ENCODE peak calls at places on chromosomes 2 and 18, in four cellular contexts. R is activated T-helper 1 cell treated with anti-CD3 and anti-CD28 coated beads, Interleukin-12 subunit alpha, Interleukin-12 subunit beta, Interleukin-2, Interleukin-4 antibody, amounts not matched to agents 30 ng/mL and 10 ng/mL and 1 ng/mL, durations not matched to agents 14 hours and 24 hours and 36 hours; G is fibroblast of mammary gland; I is stimulated activated CD4-positive, alpha-beta T cell treated with anti-CD3 and anti-CD28 coated beads, TNF-alpha, amount 100 ng/mL, for 24 hours. U is an unnamed sample.
A peak's percentile ranks its signal among the peaks of the same experiment; 100 is the strongest.

GRCh38 chr18:25464211-25464610 is 112.2 kb upstream of the ZNF521 start:
- DNase-seq in R (no peak), G (peak; percentile 51), I (no peak), U (no peak)

GRCh38 chr18:10101293-10101701 is 187.5 kb downstream of the VAPA start:
- DNase-seq in R (no peak), G (peak; percentile 41), I (no peak), U (no peak)

GRCh38 chr2:37325625-37326071 is 1.0 kb upstream of the PRKD3 start:
- DNase-seq in R (no peak), G (peak; percentile 12), I (no peak), U (no peak)

GRCh38 chr2:41994177-41994576 is 53.6 kb upstream of the PKDCC start:
- DNase-seq in R (no peak), G (peak; percentile 93), I (no peak), U (no peak)

GRCh38 chr2:48617618-48618017 is at the start of gene GTF2A1L:
- DNase-seq in R (no peak), G (no peak), I (no peak), U (no peak)

GRCh38 chr18:2964349-2965010 is 48.5 kb downstream of the LPIN2 start:
- DNase-seq in R (no peak), G (no peak), I (no peak), U (no peak)

GRCh38 chr2:231334179-231334930 is 61.2 kb upstream of the B3GNT7 start:
- DNase-seq in R (no peak), G (no peak), I (no peak), U (no peak)

GRCh38 chr2:37711308-37711731 is 39.9 kb upstream of the CDC42EP3 start:
- DNase-seq in R (peak; percentile 30), G (peak; percentile 79), I (no peak), U (no peak)

GRCh38 chr2:81247648-81248047 is 943.1 kb upstream of the LRRTM1 start:
- DNase-seq in R (no peak), G (no peak), I (no peak), U (no peak)

GRCh38 chr2:218999881-219000568 is 6.8 kb upstream of the CRYBA2 start:
- DNase-seq in R (no peak), G (no peak), I (no peak), U (no peak)

GRCh38 chr18:54983041-54983686 is 23.9 kb upstream of the CCDC68 start:
- DNase-seq in R (no peak), G (peak; percentile 80), I (no peak), U (no peak)

GRCh38 chr2:44083054-44083453 is 85.6 kb upstream of the PPM1B start:
- DNase-seq in R (no peak), G (no peak), I (no peak), U (no peak)

GRCh38 chr2:83229443-83229842 is 1229.6 kb downstream of the SUCLG1 start:
- DNase-seq in R (no peak), G (no peak), I (no peak), U (no peak)

GRCh38 chr2:170163666-170164065 is 14.3 kb upstream of the MYO3B start:
- DNase-seq in R (no peak), G (peak; percentile 25), I (no peak), U (no peak)

GRCh38 chr2:197010200-197011020 is 83.9 kb upstream of the PGAP1 start:
- DNase-seq in R (no peak), G (no peak), I (no peak), U (no peak)

GRCh38 chr18:11259421-11259820 is 110.1 kb upstream of the PIEZO2 start:
- DNase-seq in R (no peak), G (no peak), I (no peak), U (no peak)

GRCh38 chr2:235052514-235053354 is 100.9 kb downstream of the SH3BP4 start:
- DNase-seq in R (no peak), G (no peak), I (no peak), U (no peak)

GRCh38 chr2:101696272-101697123 is 1.0 kb upstream of the MAP4K4 start:
- DNase-seq in R (no peak), G (no peak), I (no peak), U (no peak)

GRCh38 chr2:219628235-219628985 is 980 bp downstream of the SLC4A3 start:
- DNase-seq in R (no peak), G (no peak), I (no peak), U (no peak)

GRCh38 chr2:29317077-29317517 is 201.9 kb downstream of the CLIP4 start:
- DNase-seq in R (no peak), G (peak; percentile 57), I (no peak), U (no peak)

GRCh38 chr2:88517759-88518201 is 65.3 kb upstream of the FOXI3 start:
- DNase-seq in R (no peak), G (no peak), I (no peak), U (no peak)

GRCh38 chr2:101111917-101112771 is 39.0 kb downstream of the TBC1D8 start:
- DNase-seq in R (no peak), G (peak; percentile 100), I (no peak), U (no peak)

GRCh38 chr2:85797959-85798358 is 44.2 kb downstream of the ATOH8 start:
- DNase-seq in R (no peak), G (peak; percentile 63), I (no peak), U (no peak)

GRCh38 chr2:10396464-10396863 is 51.7 kb downstream of the ODC1 start:
- DNase-seq in R (no peak), G (no peak), I (no peak), U (no peak)

GRCh38 chr2:86480105-86480504 is 38.9 kb downstream of the KDM3A start:
- DNase-seq in R (no peak), G (no peak), I (no peak), U (no peak)

GRCh38 chr2:32289165-32290054 is 11.7 kb downstream of the YIPF4 start:
- DNase-seq in R (no peak), G (peak; percentile 77), I (no peak), U (no peak)

GRCh38 chr18:28039078-28039477 is 137.9 kb downstream of the CDH2 start:
- DNase-seq in R (no peak), G (peak; percentile 58), I (no peak), U (no peak)

GRCh38 chr2:178796079-178796677 is 11.0 kb downstream of the TTN start:
- DNase-seq in R (no peak), G (peak; percentile 72), I (no peak), U (no peak)

GRCh38 chr2:9416962-9417316 is 6.4 kb downstream of the ITGB1BP1 start:
- DNase-seq in R (no peak), G (no peak), I (no peak), U (no peak)

GRCh38 chr2:224412064-224412921 is 10.4 kb upstream of the FAM124B start:
- DNase-seq in R (no peak), G (peak; percentile 49), I (no peak), U (no peak)

GRCh38 chr2:42980764-42981416 is 188.5 kb upstream of the HAAO start:
- DNase-seq in R (no peak), G (no peak), I (no peak), U (no peak)

GRCh38 chr18:10499230-10499629 is 26.6 kb upstream of the NAPG start:
- DNase-seq in R (no peak), G (peak; percentile 23), I (no peak), U (peak; percentile 45)

GRCh38 chr2:3483227-3483985 is 35.9 kb downstream of the ADI1 start:
- DNase-seq in R (no peak), G (peak; percentile 98), I (no peak), U (no peak)

GRCh38 chr2:187541086-187542085 is 12.8 kb downstream of the TFPI start:
- DNase-seq in R (no peak), G (peak; percentile 99), I (no peak), U (no peak)

GRCh38 chr2:240868286-240869108 is at the start of gene AGXT:
- DNase-seq in R (no peak), G (peak; percentile 46), I (no peak), U (no peak)

GRCh38 chr2:42217307-42217706 is 48.2 kb downstream of the EML4 start:
- DNase-seq in R (no peak), G (no peak), I (no peak), U (no peak)